ENCODE peak calls at places on chromosomes 3 and 15, in six cellular contexts. G is endodermal cell, X is HCT116, A is adipocyte, J is BE2C, F is heart left ventricle. S is an unnamed sample.

GRCh38 chr3:12963869-12964712 is 109.1 kb downstream of the IQSEC1 start:
- DNase-seq in A (no peak), X (no peak), J (no peak), F (peak), G (no peak), S (no peak)

GRCh38 chr3:9727743-9728142 is 3.8 kb upstream of the BRPF1 start:
- DNase-seq in J (no peak), A (no peak), G (no peak), F (no peak), X (no peak), S (no peak)

GRCh38 chr3:1207904-1208303 is 115.1 kb downstream of the CNTN6 start:
- DNase-seq in X (no peak), A (no peak), F (no peak), J (no peak), G (no peak), S (no peak)

GRCh38 chr3:29280675-29281264 is at the start of gene RBMS3:
- DNase-seq in F (peak), X (peak), A (peak), J (peak), G (peak), S (peak)

GRCh38 chr15:96972201-96972600 is 641.7 kb downstream of the NR2F2 start:
- DNase-seq in F (no peak), A (no peak), J (no peak), G (no peak), X (no peak), S (no peak)

GRCh38 chr3:58041826-58042324 is 33.7 kb downstream of the FLNB start:
- DNase-seq in J (no peak), X (no peak), F (no peak), G (no peak), A (peak), S (no peak)

GRCh38 chr15:65919353-65919752 is 50.1 kb downstream of the RAB11A start:
- DNase-seq in J (no peak), F (no peak), X (no peak), G (no peak), A (no peak), S (no peak)

GRCh38 chr15:49406352-49407118 is 16.5 kb upstream of the FGF7 start:
- DNase-seq in A (no peak), J (no peak), G (no peak), X (no peak), F (peak), S (no peak)

GRCh38 chr3:50241163-50241562 is 5.2 kb downstream of the GNAI2 start:
- DNase-seq in J (no peak), F (no peak), X (no peak), G (peak), A (no peak), S (no peak)

GRCh38 chr15:34837246-34838016 is 42.1 kb upstream of the ACTC1 start:
- DNase-seq in X (no peak), F (no peak), A (peak), J (peak), G (no peak), S (no peak)

GRCh38 chr15:78195735-78196201 is 38.6 kb downstream of the ACSBG1 start:
- DNase-seq in G (peak), X (no peak), F (peak), A (peak), J (peak), S (peak)

GRCh38 chr3:153260681-153261080 is 98.7 kb downstream of the RAP2B start:
- DNase-seq in F (no peak), G (no peak), J (no peak), X (no peak), A (peak), S (no peak)

GRCh38 chr15:84601555-84601838 is 688 bp downstream of the ZSCAN2 start:
- DNase-seq in F (no peak), A (no peak), J (no peak), X (no peak), G (no peak), S (no peak)

GRCh38 chr3:64291345-64291744 is 66.1 kb upstream of the PRICKLE2 start:
- DNase-seq in X (no peak), J (no peak), A (peak), F (no peak), G (no peak), S (no peak)

GRCh38 chr15:74438696-74439316 is 5.0 kb upstream of the SEMA7A start:
- DNase-seq in J (peak), F (peak), G (peak), A (peak), X (peak), S (peak)

GRCh38 chr15:80090879-80091503 is 31.5 kb downstream of the ZFAND6 start:
- DNase-seq in G (no peak), F (no peak), J (no peak), A (peak), X (no peak), S (no peak)

GRCh38 chr15:92232317-92232716 is 161.4 kb upstream of the ST8SIA2 start:
- DNase-seq in X (no peak), A (no peak), G (no peak), F (no peak), J (no peak), S (no peak)

GRCh38 chr3:137509354-137510045 is 254.6 kb upstream of the SOX14 start:
- DNase-seq in F (no peak), X (no peak), A (no peak), G (peak), J (peak), S (no peak)

GRCh38 chr3:56839784-56840724 is 38.3 kb upstream of the ARHGEF3 start:
- DNase-seq in F (no peak), J (peak), X (no peak), G (no peak), A (peak), S (no peak)

GRCh38 chr3:141854559-141854958 is 21.9 kb upstream of the ATP1B3 start:
- DNase-seq in F (no peak), X (no peak), A (no peak), J (no peak), G (no peak), S (no peak)
- H3K4me3 ChIP-seq in F (no peak), X (no peak), A (no peak), J (no peak), G (no peak), S (no peak)

GRCh38 chr3:62445267-62445666 is 71.9 kb upstream of the FEZF2 start:
- DNase-seq in G (no peak), X (no peak), A (peak), F (no peak), J (no peak), S (peak)
- H3K4me3 ChIP-seq in G (no peak), X (peak), A (peak), F (no peak), J (no peak), S (no peak)

GRCh38 chr3:119206611-119207511 is 33.5 kb downstream of the UPK1B start:
- DNase-seq in F (no peak), A (no peak), G (peak), J (no peak), X (no peak), S (peak)

GRCh38 chr3:119205685-119206084 is 32.3 kb downstream of the UPK1B start:
- DNase-seq in J (no peak), X (no peak), A (no peak), F (no peak), G (no peak), S (no peak)

GRCh38 chr3:119207512-119207875 is 33.2 kb downstream of the B4GALT4 start:
- DNase-seq in J (no peak), F (no peak), G (no peak), A (no peak), X (no peak), S (no peak)

GRCh38 chr3:119211193-119211592 is 29.5 kb downstream of the B4GALT4 start:
- DNase-seq in J (no peak), F (no peak), A (no peak), X (no peak), G (peak), S (peak)

GRCh38 chr3:119205209-119205608 is 31.8 kb downstream of the UPK1B start:
- DNase-seq in G (no peak), J (no peak), A (no peak), X (no peak), F (no peak), S (no peak)
- H3K4me3 ChIP-seq in G (no peak), J (no peak), A (no peak), X (no peak), F (no peak), S (no peak)

DNA sequence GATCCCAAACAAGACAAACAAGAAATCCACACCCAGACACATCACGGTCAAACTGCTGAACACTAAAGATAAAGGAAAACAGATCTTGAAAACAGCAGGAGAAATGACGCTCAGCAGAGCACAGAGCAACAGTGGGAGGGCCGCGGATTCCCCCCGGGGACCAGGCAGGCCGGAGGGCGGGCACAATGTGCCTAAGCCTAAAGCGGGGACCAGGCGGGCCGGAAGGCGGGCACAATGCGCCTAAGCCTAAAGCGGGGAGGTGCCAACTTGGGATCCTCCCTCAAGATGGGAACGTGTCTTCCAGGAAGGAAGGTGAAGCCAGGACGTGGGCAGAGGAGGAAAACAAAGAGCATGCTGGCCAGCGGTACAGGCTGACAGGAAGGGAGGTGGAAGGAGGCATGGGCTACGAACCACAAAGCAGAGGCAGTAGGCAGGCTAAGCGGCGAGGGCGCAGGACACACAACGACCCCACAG is 31.1 kb downstream of the CYFIP1 start:
- DNase-seq in J (peak), F (peak), G (peak), X (no peak), A (peak), S (no peak)
- H3K4me3 ChIP-seq in J (peak), F (peak), G (no peak), X (no peak), A (peak), S (no peak)

S was measured in small intestine.